ENCODE peak calls at places on chromosomes 2 and 18, in eight cellular contexts. W, X, A, P, H, M, G and S are unnamed samples. For H3K4me1, the result is how much of the 10 kb centered on the place peaks cover.

GRCh38 chr2:215572341-215572848 is 136.5 kb upstream of the FN1 start:
- DNase-seq in W (no peak), X (no peak), A (no peak), P (no peak), H (no peak), M (no peak), G (no peak), S (no peak)

GRCh38 chr2:45612741-45613140 is 1.7 kb upstream of the SRBD1 start:
- DNase-seq in W (no peak), X (no peak), A (no peak), P (no peak), H (no peak), M (no peak), G (no peak), S (no peak)

GRCh38 chr2:145677371-145677770 is 1157.5 kb upstream of the ZEB2 start:
- DNase-seq in W (no peak), X (no peak), A (no peak), P (no peak), H (no peak), M (no peak), G (no peak), S (no peak)

GRCh38 chr2:200314976-200315567 is 8.6 kb downstream of the SPATS2L start:
- DNase-seq in W (no peak), X (no peak), A (no peak), P (peak), H (no peak), M (no peak), G (no peak), S (no peak)

GRCh38 chr18:48949051-48949605 is 1.6 kb downstream of the SMAD7 start:
- DNase-seq in W (no peak), X (no peak), A (peak), P (no peak), H (peak), M (no peak), G (no peak), S (peak)

GRCh38 chr2:44330801-44331200 is 30.5 kb downstream of the PREPL start:
- DNase-seq in W (no peak), X (no peak), A (no peak), P (no peak), H (no peak), M (no peak), G (no peak), S (no peak)

GRCh38 chr2:40230717-40231300 is 221.1 kb downstream of the SLC8A1 start:
- DNase-seq in W (no peak), X (no peak), A (no peak), P (no peak), H (no peak), M (no peak), G (no peak), S (no peak)

GRCh38 chr2:48092846-48093498 is 186.7 kb upstream of the FBXO11 start:
- DNase-seq in W (no peak), X (no peak), A (no peak), P (no peak), H (no peak), M (no peak), G (no peak), S (no peak)

GRCh38 chr2:199223791-199224190 is 233.9 kb downstream of the SATB2 start:
- DNase-seq in W (no peak), X (no peak), A (no peak), P (no peak), H (no peak), M (no peak), G (no peak), S (no peak)

GRCh38 chr2:220334871-220335590 is 707.6 kb downstream of the SLC4A3 start:
- DNase-seq in W (no peak), X (no peak), A (no peak), P (no peak), H (no peak), M (no peak), G (no peak), S (no peak)

GRCh38 chr2:240836781-240837467 is 16.9 kb upstream of the KIF1A start:
- DNase-seq in W (no peak), X (no peak), A (no peak), P (peak), H (no peak), M (no peak), G (no peak), S (no peak)

GRCh38 chr2:217150236-217150635 is 290.4 kb upstream of the TNP1 start:
- DNase-seq in W (no peak), X (no peak), A (no peak), P (no peak), H (no peak), M (no peak), G (no peak), S (no peak)

GRCh38 chr2:235675678-235676535 is 182.1 kb downstream of the AGAP1 start:
- DNase-seq in W (peak), X (no peak), A (no peak), P (no peak), H (no peak), M (no peak), G (no peak), S (no peak)

GRCh38 chr2:236171213-236172201 is 3.3 kb upstream of the GBX2 start:
- DNase-seq in W (no peak), X (no peak), A (no peak), P (no peak), H (no peak), M (peak), G (no peak), S (no peak)

GRCh38 chr2:129912871-129913694 is 66.4 kb upstream of the RAB6C start:
- DNase-seq in W (no peak), X (no peak), A (peak), P (no peak), H (no peak), M (no peak), G (no peak), S (no peak)

GRCh38 chr2:3209258-3209657 is 168.4 kb downstream of the EIPR1 start:
- DNase-seq in W (no peak), X (no peak), A (no peak), P (no peak), H (no peak), M (no peak), G (no peak), S (no peak)

GRCh38 chr2:26126091-26126490 is 46.8 kb upstream of the GAREM2 start:
- DNase-seq in W (no peak), X (no peak), A (no peak), P (peak), H (no peak), M (no peak), G (no peak), S (no peak)

GRCh38 chr18:62999392-62999791 is 284.1 kb downstream of the PHLPP1 start:
- DNase-seq in W (no peak), X (no peak), A (peak), P (peak), H (no peak), M (no peak), G (no peak), S (peak)

GRCh38 chr2:188622898-188623297 is 331.2 kb downstream of the GULP1 start:
- DNase-seq in W (no peak), X (no peak), A (no peak), P (no peak), H (no peak), M (no peak), G (no peak), S (no peak)

GRCh38 chr2:67366832-67367412 is 30.2 kb upstream of the ETAA1 start:
- DNase-seq in W (no peak), X (no peak), A (no peak), P (no peak), H (no peak), M (no peak), G (no peak), S (no peak)

GRCh38 chr18:50061876-50062517 is 132.9 kb downstream of the MYO5B start:
- DNase-seq in W (no peak), X (no peak), A (no peak), P (no peak), H (no peak), M (no peak), G (no peak), S (peak)

GRCh38 chr2:129301431-129301913 is 678.0 kb upstream of the RAB6C start:
- DNase-seq in W (no peak), X (no peak), A (no peak), P (peak), H (no peak), M (no peak), G (no peak), S (peak)

GRCh38 chr2:43714164-43714563 is 37.9 kb upstream of the C1GALT1C1L start:
- DNase-seq in W (no peak), X (no peak), A (no peak), P (no peak), H (no peak), M (no peak), G (no peak), S (no peak)

GRCh38 chr2:173578404-173579092 is 223.9 kb downstream of the CDCA7 start:
- DNase-seq in W (no peak), X (no peak), A (no peak), P (no peak), H (no peak), M (no peak), G (no peak), S (no peak)

GRCh38 chr18:57797209-57797651 is 5.9 kb downstream of the ATP8B1 start:
- DNase-seq in W (no peak), X (no peak), A (peak), P (no peak), H (no peak), M (no peak), G (no peak), S (no peak)

GRCh38 chr2:170468557-170468956 is 246.6 kb upstream of the SP5 start:
- DNase-seq in W (no peak), X (no peak), A (peak), P (no peak), H (no peak), M (no peak), G (no peak), S (no peak)

GRCh38 chr2:65930259-65930658 is 497.9 kb upstream of the SPRED2 start:
- DNase-seq in W (no peak), X (no peak), A (no peak), P (no peak), H (no peak), M (no peak), G (no peak), S (no peak)

GRCh38 chr18:35588995-35589394 is 7.5 kb downstream of the GALNT1 start:
- DNase-seq in W (no peak), X (no peak), A (no peak), P (no peak), H (peak), M (peak), G (peak), S (no peak)

GRCh38 chr2:190443778-190444481 is 35.8 kb downstream of the MFSD6 start:
- DNase-seq in W (no peak), X (no peak), A (no peak), P (no peak), H (no peak), M (no peak), G (no peak), S (no peak)

GRCh38 chr2:239803764-239804111 is 221.4 kb downstream of the NDUFA10 start:
- DNase-seq in W (no peak), X (no peak), A (no peak), P (no peak), H (no peak), M (no peak), G (no peak), S (no peak)

GRCh38 chr2:128601298-128602037 is 282.8 kb upstream of the HS6ST1 start:
- DNase-seq in W (no peak), X (no peak), A (no peak), P (no peak), H (no peak), M (no peak), G (no peak), S (peak)

GRCh38 chr2:241762933-241763369 is 13.7 kb upstream of the GAL3ST2 start:
- DNase-seq in W (no peak), X (no peak), A (no peak), P (peak), H (peak), M (no peak), G (no peak), S (no peak)

GRCh38 chr2:240435955-240436625 is 627 bp downstream of the GPC1 start:
- DNase-seq in W (no peak), X (no peak), A (no peak), P (peak), H (no peak), M (no peak), G (peak), S (peak)

GRCh38 chr2:71922501-71923142 is 225.0 kb downstream of the CYP26B1 start:
- DNase-seq in W (no peak), X (no peak), A (peak), P (no peak), H (no peak), M (no peak), G (no peak), S (no peak)

GRCh38 chr2:238567067-238567855 is 140.5 kb downstream of the ASB1 start:
- DNase-seq in W (no peak), X (no peak), A (peak), P (no peak), H (no peak), M (no peak), G (no peak), S (peak)

GRCh38 chr2:39631715-39632114 is 34.0 kb upstream of the TMEM178A start:
- DNase-seq in W (no peak), X (no peak), A (no peak), P (no peak), H (no peak), M (no peak), G (no peak), S (no peak)

GRCh38 chr18:63079114-63079513 is 240.5 kb downstream of the BCL2 start:
- DNase-seq in W (no peak), X (no peak), A (no peak), P (no peak), H (no peak), M (peak), G (no peak), S (no peak)

GRCh38 chr2:159637988-159638501 is 21.7 kb upstream of the BAZ2B start:
- DNase-seq in W (no peak), X (no peak), A (no peak), P (no peak), H (no peak), M (no peak), G (no peak), S (no peak)

GRCh38 chr2:2866459-2866858 is 511.2 kb downstream of the EIPR1 start:
- DNase-seq in W (no peak), X (no peak), A (no peak), P (no peak), H (no peak), M (no peak), G (no peak), S (no peak)

GRCh38 chr2:134245340-134245984 is 8.4 kb upstream of the MGAT5 start:
- DNase-seq in W (peak), X (peak), A (peak), P (peak), H (peak), M (peak), G (peak), S (peak)

GRCh38 chr2:134249755-134250154 is 4.1 kb upstream of the MGAT5 start:
- DNase-seq in W (no peak), X (no peak), A (no peak), P (no peak), H (no peak), M (no peak), G (no peak), S (no peak)

GRCh38 chr2:134248913-134249312 is 5.0 kb upstream of the MGAT5 start:
- DNase-seq in W (no peak), X (no peak), A (no peak), P (no peak), H (no peak), M (no peak), G (no peak), S (no peak)

GRCh38 chr2:134246154-134246874 is 7.6 kb upstream of the MGAT5 start:
- DNase-seq in W (no peak), X (no peak), A (no peak), P (no peak), H (no peak), M (no peak), G (no peak), S (no peak)

DNA sequence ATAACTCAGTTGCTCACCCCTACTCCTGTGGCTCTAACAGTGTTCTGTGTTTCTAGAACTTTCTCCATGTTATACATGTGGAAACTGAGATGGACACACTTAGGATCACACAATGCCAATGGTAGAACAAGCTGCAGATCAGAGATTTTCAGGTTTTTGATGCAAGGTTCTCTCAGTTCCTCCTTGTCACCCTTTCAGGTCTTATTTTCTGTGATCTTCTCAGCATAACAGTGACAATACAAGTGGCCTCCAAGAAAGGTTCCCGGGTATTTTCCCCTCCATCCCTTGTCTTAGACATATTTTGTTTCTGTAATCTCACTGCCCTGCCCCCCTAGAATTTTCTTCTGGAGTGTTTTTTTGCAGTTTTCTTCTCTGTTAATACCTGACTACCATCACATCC is 6.2 kb upstream of the MGAT5 start:
- DNase-seq in W (no peak), X (no peak), A (no peak), P (no peak), H (no peak), M (no peak), G (no peak), S (no peak)
- H3K4me1 ChIP-seq in W (under half), X (under half), A (under half), P (under half), H (half or more), M (under half), G (under half), S (under half)

GRCh38 chr2:144434865-144435264 is 85.1 kb downstream of the ZEB2 start:
- DNase-seq in W (no peak), X (no peak), A (no peak), P (no peak), H (no peak), M (no peak), G (no peak), S (no peak)
- H3K27ac ChIP-seq in W (no peak), X (no peak), A (no peak), P (no peak), H (no peak), M (no peak), G (no peak), S (peak)

GRCh38 chr2:180717588-180717987 is 262.8 kb upstream of the UBE2E3 start:
- DNase-seq in W (no peak), X (no peak), A (no peak), P (no peak), H (no peak), M (no peak), G (no peak), S (no peak)

GRCh38 chr2:180723712-180724111 is 256.7 kb upstream of the UBE2E3 start:
- DNase-seq in W (no peak), X (no peak), A (no peak), P (no peak), H (no peak), M (no peak), G (no peak), S (no peak)

GRCh38 chr2:180720861-180721260 is 259.5 kb upstream of the UBE2E3 start:
- DNase-seq in W (no peak), X (no peak), A (no peak), P (no peak), H (no peak), M (no peak), G (no peak), S (no peak)

DNA sequence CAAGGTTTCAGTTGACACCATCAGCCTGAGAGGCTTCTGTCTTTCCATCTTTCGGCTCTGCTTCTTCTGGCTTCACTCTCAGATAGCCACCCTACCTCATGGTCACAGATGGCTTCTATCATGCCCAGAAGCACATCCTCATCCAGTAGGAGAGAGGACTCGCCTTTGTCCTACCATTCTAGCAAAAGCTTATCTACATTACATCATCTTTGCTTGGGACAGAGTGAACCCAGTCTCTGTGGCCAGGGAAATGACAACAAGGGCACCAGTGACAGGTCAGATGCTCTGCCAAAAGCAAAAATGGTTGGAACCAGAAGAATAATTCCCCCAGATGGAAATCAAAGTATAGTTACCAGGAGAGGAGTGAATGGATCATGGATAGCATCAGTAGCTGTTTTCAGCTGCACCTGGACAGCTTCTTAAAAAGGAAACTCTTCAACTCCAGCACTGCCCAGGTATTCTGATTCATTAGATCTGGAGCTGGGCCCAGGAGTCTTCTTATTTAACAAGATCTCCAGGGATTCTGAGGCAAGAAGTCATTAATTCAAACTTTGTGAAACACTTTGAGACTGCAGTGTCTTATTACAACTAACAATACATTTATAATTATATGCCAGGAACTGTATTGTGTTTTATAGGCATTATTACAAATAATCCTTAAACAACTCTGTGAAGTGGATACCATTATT is 257.7 kb upstream of the UBE2E3 start:
- DNase-seq in W (no peak), X (no peak), A (no peak), P (no peak), H (no peak), M (no peak), G (no peak), S (no peak)
- TF ChIP-seq CTCF in W (no peak), X (no peak), A (no peak), P (no peak), H (no peak), M (no peak), G (no peak), S (no peak)

DNA sequence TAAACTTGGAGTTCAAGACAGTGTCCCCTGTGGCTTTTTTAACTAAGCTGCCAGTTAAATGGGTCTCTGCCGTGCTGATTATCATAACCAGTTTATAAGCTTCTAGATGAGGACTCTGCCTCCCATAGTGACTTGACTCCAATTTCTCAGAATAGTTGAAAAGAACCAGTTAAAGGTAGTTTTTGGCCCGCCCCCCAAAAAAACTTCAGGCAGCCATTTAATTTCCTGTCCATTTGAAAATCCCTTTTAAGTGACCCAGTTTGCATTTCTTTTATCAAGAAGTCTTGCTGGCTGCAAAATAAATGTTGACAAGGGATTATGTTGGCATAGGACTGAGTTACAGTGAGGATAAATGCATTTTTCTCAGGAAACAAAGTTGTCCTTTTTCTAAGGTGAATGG is 2.3 kb downstream of the SLC20A1 start:
- DNase-seq in W (no peak), X (no peak), A (no peak), P (no peak), H (no peak), M (no peak), G (no peak), S (no peak)
- H3K4me1 ChIP-seq in W (under half), X (under half), A (under half), P (under half), H (under half), M (under half), G (under half), S (under half)

DNA sequence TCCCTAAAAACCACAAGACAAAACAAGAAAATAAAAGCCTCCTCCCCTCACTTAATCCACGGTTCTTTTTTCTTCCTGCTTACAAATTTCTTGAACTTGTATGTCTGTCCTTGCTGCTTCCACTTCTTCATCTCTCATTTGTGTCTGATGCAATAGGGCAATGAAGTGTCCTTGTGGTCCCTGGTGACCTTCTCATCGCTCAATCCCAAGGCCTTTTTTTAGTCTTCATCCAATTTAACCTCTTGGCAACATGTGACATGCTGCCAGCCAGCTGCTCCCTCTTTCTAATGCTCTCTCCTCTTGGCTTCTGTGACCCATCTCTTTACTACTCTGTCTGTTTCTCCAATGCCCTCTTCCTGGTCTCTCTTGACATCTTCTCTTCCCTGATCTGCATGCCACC is 87.6 kb downstream of the SEMA4F start:
- DNase-seq in W (no peak), X (no peak), A (no peak), P (no peak), H (no peak), M (no peak), G (no peak), S (no peak)
- H3K27ac ChIP-seq in W (peak), X (no peak), A (no peak), P (peak), H (no peak), M (no peak), G (no peak), S (peak)

GRCh38 chr2:11534746-11535484 is 1.1 kb downstream of the GREB1 start:
- DNase-seq in W (no peak), X (no peak), A (no peak), P (no peak), H (no peak), M (peak), G (peak), S (no peak)
- TF ChIP-seq CTCF in W (no peak), X (no peak), A (no peak), P (no peak), H (no peak), M (peak), G (peak), S (no peak)